ENCODE peak calls at places on chromosomes 16 and 17, in seven cellular contexts. Q is transverse colon, D is GM23338, P is H1, Y is stomach, I is SK-N-SH, R is breast epithelium. L is an unnamed sample.

GRCh38 chr16:21159281-21159951 is 942 bp downstream of the LDAF1 start:
- DNase-seq in Q (peak; percentile 63), D (peak; percentile 89), P (no peak), Y (peak; percentile 67), I (peak; percentile 28), R (peak; percentile 55), L (no peak)

GRCh38 chr16:15672514-15673167 is 22.6 kb downstream of the NDE1 start:
- DNase-seq in Q (peak; percentile 86), D (peak; percentile 8), P (no peak), Y (peak; percentile 70), I (no peak), R (peak; percentile 86), L (no peak)

GRCh38 chr16:12067714-12068401 is 91.3 kb downstream of the SNX29 start:
- DNase-seq in Q (peak; percentile 62), D (peak; percentile 84), P (peak; percentile 25), Y (peak; percentile 72), I (peak; percentile 74), R (peak; percentile 51), L (no peak)

GRCh38 chr16:66069576-66069975 is 296.9 kb upstream of the CDH5 start:
- DNase-seq in Q (no peak), D (no peak), P (no peak), Y (no peak), I (no peak), R (no peak), L (no peak)

GRCh38 chr16:81551141-81551808 is 106.7 kb downstream of the CMIP start:
- DNase-seq in Q (no peak), D (no peak), P (no peak), Y (no peak), I (peak; percentile 45), R (no peak), L (no peak)

GRCh38 chr17:60993497-60993896 is 315.8 kb downstream of the BCAS3 start:
- DNase-seq in Q (no peak), D (no peak), P (no peak), Y (no peak), I (no peak), R (no peak), L (no peak)

GRCh38 chr16:68265078-68265925 is 976 bp downstream of the SLC7A6 start:
- DNase-seq in Q (peak; percentile 76), D (peak; percentile 46), P (no peak), Y (peak; percentile 70), I (peak; percentile 56), R (no peak), L (no peak)

GRCh38 chr16:59527206-59527997 is 793.3 kb upstream of the GOT2 start:
- DNase-seq in Q (no peak), D (no peak), P (no peak), Y (no peak), I (no peak), R (no peak), L (no peak)

GRCh38 chr16:53913082-53913870 is 209.3 kb downstream of the FTO start:
- DNase-seq in Q (peak; percentile 11), D (no peak), P (no peak), Y (no peak), I (no peak), R (no peak), L (no peak)

GRCh38 chr17:79365836-79366831 is 244.7 kb downstream of the RBFOX3 start:
- DNase-seq in Q (no peak), D (no peak), P (no peak), Y (no peak), I (no peak), R (no peak), L (no peak)

GRCh38 chr17:65560628-65561371 is 648 bp downstream of the AXIN2 start:
- DNase-seq in Q (peak; percentile 88), D (peak; percentile 97), P (peak; percentile 78), Y (peak; percentile 92), I (peak; percentile 92), R (peak; percentile 83), L (no peak)

GRCh38 chr17:65561394-65562205 is at the start of gene AXIN2:
- DNase-seq in Q (peak; percentile 92), D (peak; percentile 96), P (peak; percentile 62), Y (peak; percentile 94), I (peak; percentile 100), R (peak; percentile 88), L (no peak)

GRCh38 chr17:65558683-65559311 is 2.7 kb downstream of the AXIN2 start:
- DNase-seq in Q (no peak), D (peak; percentile 59), P (no peak), Y (no peak), I (peak; percentile 64), R (no peak), L (no peak)

GRCh38 chr17:65559483-65559801 is 2.0 kb downstream of the AXIN2 start:
- DNase-seq in Q (no peak), D (no peak), P (no peak), Y (no peak), I (no peak), R (no peak), L (no peak)

DNA sequence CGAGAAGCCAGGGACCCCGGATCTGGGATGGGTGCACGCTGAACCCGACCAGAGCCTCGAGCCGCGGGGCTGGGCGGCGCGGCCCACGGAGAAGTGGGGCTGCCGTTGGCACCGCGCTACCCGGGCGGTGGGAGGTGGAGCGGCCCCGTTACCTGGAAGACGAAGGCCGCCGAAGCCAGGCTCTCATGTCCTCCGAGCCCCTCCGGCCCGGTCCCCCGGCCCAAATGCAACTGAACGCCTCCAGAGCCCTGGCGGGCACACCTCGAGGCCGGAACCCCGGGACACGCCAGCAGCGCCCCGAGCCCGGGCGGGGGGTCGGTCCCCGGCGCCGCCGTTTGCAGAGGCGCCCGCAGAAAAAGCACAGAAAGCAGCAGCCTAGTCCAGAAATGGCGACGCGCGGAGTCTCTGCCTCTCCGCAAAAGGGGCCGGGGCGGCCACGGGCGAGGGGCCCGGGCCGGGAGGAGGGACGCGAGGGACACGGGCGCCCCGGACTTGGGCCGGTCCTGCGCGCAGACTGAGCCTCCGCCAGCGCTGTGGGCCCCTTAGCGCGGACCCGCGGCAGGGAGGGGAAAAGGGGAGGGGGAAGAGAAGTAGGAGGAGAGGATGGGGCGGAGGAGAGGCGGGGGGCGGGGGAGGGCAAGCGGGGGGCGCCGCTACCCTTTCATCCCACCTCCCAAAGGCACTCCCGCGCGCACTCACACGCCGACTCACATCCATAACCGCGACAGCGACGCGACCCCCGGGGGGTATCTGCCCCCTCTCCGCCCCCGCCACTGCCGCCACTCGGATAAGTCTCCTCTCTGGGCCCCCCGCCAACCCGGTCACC is 1.4 kb downstream of the AXIN2 start:
- DNase-seq in Q (peak; percentile 43), D (peak; percentile 71), P (no peak), Y (peak; percentile 30), I (peak; percentile 94), R (no peak), L (no peak)
- TF ChIP-seq POLR2AphosphoS5 in Q (no peak), D (peak; percentile 38), P (no peak), Y (no peak), I (no peak), R (no peak), L (no peak)

GRCh38 chr17:42946812-42947211 is 17.4 kb downstream of the AARSD1 start:
- DNase-seq in Q (no peak), D (no peak), P (no peak), Y (no peak), I (no peak), R (no peak), L (no peak)
- H3K27ac ChIP-seq in Q (no peak overlapping the region), D (no peak overlapping the region), P (no peak overlapping the region), Y (no peak overlapping the region), I (no peak overlapping the region), R (no peak overlapping the region), L (no peak overlapping the region)

DNA sequence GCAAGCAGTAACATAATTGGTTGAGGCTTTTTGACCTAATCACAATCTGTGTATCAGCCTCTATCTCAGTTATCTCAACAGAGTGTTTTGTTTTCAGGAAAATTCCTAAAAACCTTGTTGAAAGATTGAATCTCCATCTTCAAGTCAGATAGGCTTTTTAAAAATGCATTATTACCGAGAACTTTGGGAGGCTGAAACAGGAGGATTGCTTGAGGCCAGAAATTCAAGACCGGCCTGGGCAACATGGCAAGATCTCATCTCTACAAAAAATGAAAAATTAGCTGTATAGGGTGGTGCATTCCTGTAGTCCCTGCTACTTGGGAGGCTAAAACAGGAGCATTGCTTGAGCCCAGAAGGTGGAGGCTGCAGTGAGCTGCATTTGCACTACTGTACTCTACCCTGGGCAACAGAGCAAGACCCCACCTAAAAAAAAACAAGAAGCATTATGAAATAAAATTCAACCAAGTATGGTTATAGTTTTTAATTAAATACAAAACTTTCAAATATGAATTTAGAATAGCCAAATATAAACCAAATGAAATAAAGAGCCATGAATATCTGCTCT is 68.4 kb downstream of the VMP1 start:
- DNase-seq in Q (no peak), D (no peak), P (no peak), Y (no peak), I (no peak), R (no peak), L (no peak)
- TF ChIP-seq POLR2AphosphoS5 in Q (no peak), D (no peak), P (no peak), Y (no peak), I (no peak), R (no peak), L (no peak)

GRCh38 chr17:50798424-50799344 is 31.4 kb upstream of the ANKRD40CL start:
- DNase-seq in Q (no peak), D (no peak), P (no peak), Y (no peak), I (no peak), R (no peak), L (no peak)

GRCh38 chr17:50803676-50804075 is 31.7 kb upstream of the WFIKKN2 start:
- DNase-seq in Q (no peak), D (no peak), P (no peak), Y (no peak), I (no peak), R (no peak), L (no peak)

GRCh38 chr17:50800196-50800700 is 32.9 kb upstream of the ANKRD40CL start:
- DNase-seq in Q (no peak), D (no peak), P (no peak), Y (no peak), I (no peak), R (no peak), L (no peak)

GRCh38 chr17:50802609-50803571 is 32.5 kb upstream of the WFIKKN2 start:
- DNase-seq in Q (no peak), D (no peak), P (no peak), Y (no peak), I (no peak), R (no peak), L (no peak)

DNA sequence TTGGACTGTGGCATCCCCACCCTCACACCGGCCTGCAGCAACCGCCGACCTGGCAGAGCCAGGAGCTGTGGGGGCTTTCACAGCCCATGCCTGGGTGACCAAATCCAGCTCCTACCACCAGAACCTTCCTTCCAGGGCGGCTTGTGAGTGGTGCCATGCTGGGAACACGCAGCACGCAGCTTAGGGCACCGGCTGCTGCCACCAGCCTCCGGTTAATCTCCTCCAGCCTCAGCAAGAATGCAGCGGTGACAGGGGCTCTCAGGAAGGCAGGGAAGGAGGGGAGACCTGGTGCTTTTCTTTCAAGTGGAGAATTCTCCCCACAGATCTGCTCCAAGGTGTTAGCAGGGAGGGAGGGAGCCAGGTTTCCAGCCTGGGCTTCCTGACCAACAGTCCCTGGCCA is 32.3 kb upstream of the ANKRD40CL start:
- DNase-seq in Q (no peak), D (no peak), P (no peak), Y (no peak), I (no peak), R (no peak), L (no peak)
- H3K27ac ChIP-seq in Q (no peak overlapping the region), D (no peak overlapping the region), P (no peak overlapping the region), Y (no peak overlapping the region), I (no peak overlapping the region), R (peak overlapping the region; percentile 87), L (no peak overlapping the region)

GRCh38 chr16:56964243-56965148 is 2.7 kb downstream of the CETP start:
- DNase-seq in Q (peak; percentile 96), D (peak; percentile 97), P (peak; percentile 88), Y (peak; percentile 92), I (peak; percentile 79), R (peak; percentile 78), L (no peak)
- TF ChIP-seq POLR2AphosphoS5 in Q (no peak), D (no peak), P (no peak), Y (no peak), I (no peak), R (no peak), L (peak; percentile 28)